ENCODE peak calls at places on chromosome 20, in five cellular contexts. E is DMS79 treated with DMSO at 0.1 percent for 48 hours, P is ACHN, J is dermis microvascular lymphatic vessel endothelial cell, T is mucosa of gallbladder. O is an unnamed sample.

GRCh38 chr20:49245921-49246740 is 26.9 kb downstream of the DDX27 start:
- DNase-seq in J (peak; percentile 42), E (no peak), P (peak; percentile 52), T (no peak), O (no peak)

GRCh38 chr20:64189530-64189966 is 25.3 kb downstream of the MYT1 start:
- DNase-seq in J (no peak), P (no peak), T (no peak), E (no peak), O (no peak)

GRCh38 chr20:59666586-59666985 is 62.2 kb downstream of the PHACTR3 start:
- DNase-seq in J (no peak), P (no peak), E (no peak), T (no peak), O (no peak)

GRCh38 chr20:50085481-50086365 is 27.2 kb downstream of the UBE2V1 start:
- DNase-seq in J (peak; percentile 47), T (peak; percentile 35), E (peak; percentile 60), P (peak; percentile 57), O (no peak)

GRCh38 chr20:20299904-20300303 is 68.0 kb upstream of the INSM1 start:
- DNase-seq in T (no peak), E (no peak), J (no peak), P (no peak), O (no peak)

GRCh38 chr20:61896058-61896961 is 169.4 kb downstream of the TAF4 start:
- DNase-seq in P (peak; percentile 33), J (no peak), T (no peak), E (peak; percentile 15), O (no peak)

GRCh38 chr20:34553366-34553867 is 5.1 kb upstream of the MAP1LC3A start:
- DNase-seq in E (no peak), T (no peak), J (no peak), P (no peak), O (no peak)

GRCh38 chr20:47392721-47393073 is 36.2 kb upstream of the ZMYND8 start:
- DNase-seq in J (no peak), E (no peak), T (no peak), P (no peak), O (no peak)

GRCh38 chr20:57397693-57398108 is 6.5 kb downstream of the RBM38 start:
- DNase-seq in E (no peak), J (no peak), P (no peak), T (no peak), O (peak; percentile 59)

GRCh38 chr20:44075950-44076232 is 111.1 kb downstream of the JPH2 start:
- DNase-seq in P (no peak), E (no peak), T (no peak), J (no peak), O (no peak)

GRCh38 chr20:55893031-55893430 is 112.3 kb downstream of the CBLN4 start:
- DNase-seq in J (no peak), P (no peak), T (no peak), E (no peak), O (no peak)

GRCh38 chr20:39910536-39910935 is 778.5 kb downstream of the MAFB start:
- DNase-seq in T (peak; percentile 18), J (no peak), E (no peak), P (no peak), O (no peak)

GRCh38 chr20:49594143-49594928 is 26.4 kb upstream of the PTGIS start:
- DNase-seq in P (no peak), J (no peak), E (no peak), T (peak; percentile 75), O (peak; percentile 33)

GRCh38 chr20:19114410-19114809 is 98.0 kb upstream of the SLC24A3 start:
- DNase-seq in J (no peak), T (no peak), E (peak; percentile 80), P (no peak), O (no peak)

GRCh38 chr20:33431797-33432381 is 11.7 kb downstream of the SNTA1 start:
- DNase-seq in T (no peak), E (no peak), J (no peak), P (no peak), O (no peak)

GRCh38 chr20:64153861-64154589 is 10.2 kb upstream of the MYT1 start:
- DNase-seq in T (no peak), P (no peak), E (no peak), J (no peak), O (no peak)

GRCh38 chr20:1711826-1712601 is 54.4 kb upstream of the SIRPG start:
- DNase-seq in T (no peak), E (no peak), J (no peak), P (no peak), O (no peak)

GRCh38 chr20:9103955-9104354 is 35.1 kb downstream of the PLCB4 start:
- DNase-seq in T (no peak), E (no peak), P (peak; percentile 90), J (no peak), O (no peak)

GRCh38 chr20:34485068-34485634 is 31.1 kb upstream of the DYNLRB1 start:
- DNase-seq in P (no peak), E (no peak), J (no peak), T (no peak), O (no peak)

GRCh38 chr20:47280228-47280627 is 76.3 kb downstream of the ZMYND8 start:
- DNase-seq in P (no peak), E (no peak), T (no peak), J (no peak), O (no peak)

GRCh38 chr20:62266340-62266739 is 28.0 kb downstream of the OSBPL2 start:
- DNase-seq in P (no peak), T (no peak), E (no peak), J (no peak), O (no peak)

GRCh38 chr20:235891-236290 is 8.8 kb downstream of the DEFB129 start:
- DNase-seq in J (no peak), P (peak; percentile 37), E (no peak), T (no peak), O (no peak)

GRCh38 chr20:19815553-19815991 is 57.5 kb downstream of the RIN2 start:
- DNase-seq in E (no peak), P (peak; percentile 92), T (no peak), J (peak; percentile 96), O (no peak)

GRCh38 chr20:32203556-32204484 is 3.7 kb downstream of the PLAGL2 start:
- DNase-seq in E (no peak), T (no peak), P (no peak), J (no peak), O (no peak)

GRCh38 chr20:43243672-43244269 is 54.1 kb upstream of the PTPRT start:
- DNase-seq in J (no peak), P (peak; percentile 26), T (peak; percentile 16), E (no peak), O (no peak)